ENCODE peak calls at places on chromosome 3, in seven cellular contexts. One of them, this sample, is unnamed.

GRCh38 chr3:72227536-72228070 is 442.7 kb upstream of the PROK2 start:
- DNase-seq in H9: no peak
- DNase-seq in IMR-90: no peak
- DNase-seq in pancreas: no peak
- DNase-seq in right cardiac atrium: no peak
- DNase-seq in OCI-LY7: no peak
- DNase-seq in neuronal stem cell: no peak
- DNase-seq in this sample: no peak

GRCh38 chr3:172317481-172317880 is 130.8 kb downstream of the GHSR start:
- DNase-seq in H9: no peak
- DNase-seq in IMR-90: no peak
- DNase-seq in pancreas: no peak
- DNase-seq in right cardiac atrium: no peak
- DNase-seq in OCI-LY7: no peak
- DNase-seq in neuronal stem cell: no peak
- DNase-seq in this sample: no peak

GRCh38 chr3:37442397-37442796 is 268.0 kb upstream of the LRRFIP2 start:
- DNase-seq in H9: no peak
- DNase-seq in IMR-90: no peak
- DNase-seq in pancreas: no peak
- DNase-seq in right cardiac atrium: no peak
- DNase-seq in OCI-LY7: no peak
- DNase-seq in neuronal stem cell: no peak
- DNase-seq in this sample: no peak

GRCh38 chr3:14921811-14922705 is 25.3 kb upstream of the NR2C2 start:
- DNase-seq in H9: no peak
- DNase-seq in IMR-90: peak
- DNase-seq in pancreas: no peak
- DNase-seq in right cardiac atrium: no peak
- DNase-seq in OCI-LY7: no peak
- DNase-seq in neuronal stem cell: no peak
- DNase-seq in this sample: no peak

GRCh38 chr3:118557513-118557912 is 477.1 kb downstream of the IGSF11 start:
- DNase-seq in H9: no peak
- DNase-seq in IMR-90: no peak
- DNase-seq in pancreas: no peak
- DNase-seq in right cardiac atrium: no peak
- DNase-seq in OCI-LY7: no peak
- DNase-seq in neuronal stem cell: no peak
- DNase-seq in this sample: no peak

GRCh38 chr3:193586526-193586925 is 6.5 kb upstream of the OPA1 start:
- DNase-seq in H9: no peak
- DNase-seq in IMR-90: no peak
- DNase-seq in pancreas: no peak
- DNase-seq in right cardiac atrium: no peak
- DNase-seq in OCI-LY7: no peak
- DNase-seq in neuronal stem cell: no peak
- DNase-seq in this sample: no peak

GRCh38 chr3:13884851-13885703 is 5.2 kb upstream of the WNT7A start:
- DNase-seq in H9: peak
- DNase-seq in IMR-90: no peak
- DNase-seq in pancreas: peak
- DNase-seq in right cardiac atrium: no peak
- DNase-seq in OCI-LY7: peak
- DNase-seq in neuronal stem cell: peak
- DNase-seq in this sample: no peak

GRCh38 chr3:157134620-157135191 is 25.2 kb downstream of the CCNL1 start:
- DNase-seq in H9: no peak
- DNase-seq in IMR-90: no peak
- DNase-seq in pancreas: peak
- DNase-seq in right cardiac atrium: no peak
- DNase-seq in OCI-LY7: no peak
- DNase-seq in neuronal stem cell: no peak
- DNase-seq in this sample: no peak

GRCh38 chr3:35784162-35784561 is 144.8 kb downstream of the ARPP21 start:
- DNase-seq in H9: no peak
- DNase-seq in IMR-90: no peak
- DNase-seq in pancreas: no peak
- DNase-seq in right cardiac atrium: no peak
- DNase-seq in OCI-LY7: no peak
- DNase-seq in neuronal stem cell: no peak
- DNase-seq in this sample: no peak

GRCh38 chr3:101814835-101815234 is 34.5 kb upstream of the NFKBIZ start:
- DNase-seq in H9: no peak
- DNase-seq in IMR-90: no peak
- DNase-seq in pancreas: no peak
- DNase-seq in right cardiac atrium: no peak
- DNase-seq in OCI-LY7: no peak
- DNase-seq in neuronal stem cell: no peak
- DNase-seq in this sample: no peak

GRCh38 chr3:101819649-101820202 is 29.6 kb upstream of the NFKBIZ start:
- DNase-seq in H9: no peak
- DNase-seq in IMR-90: no peak
- DNase-seq in pancreas: no peak
- DNase-seq in right cardiac atrium: no peak
- DNase-seq in OCI-LY7: no peak
- DNase-seq in neuronal stem cell: no peak
- DNase-seq in this sample: no peak

GRCh38 chr3:101812895-101813294 is 33.9 kb downstream of the NXPE3 start:
- DNase-seq in H9: no peak
- DNase-seq in IMR-90: no peak
- DNase-seq in pancreas: no peak
- DNase-seq in right cardiac atrium: no peak
- DNase-seq in OCI-LY7: no peak
- DNase-seq in neuronal stem cell: no peak
- DNase-seq in this sample: no peak

GRCh38 chr3:101813817-101814440 is 34.9 kb downstream of the NXPE3 start:
- DNase-seq in H9: no peak
- DNase-seq in IMR-90: peak
- DNase-seq in pancreas: no peak
- DNase-seq in right cardiac atrium: no peak
- DNase-seq in OCI-LY7: peak
- DNase-seq in neuronal stem cell: no peak
- DNase-seq in this sample: no peak

GRCh38 chr3:101816215-101817149 is 32.8 kb upstream of the NFKBIZ start:
- DNase-seq in H9: no peak
- DNase-seq in IMR-90: no peak
- DNase-seq in pancreas: no peak
- DNase-seq in right cardiac atrium: no peak
- DNase-seq in OCI-LY7: no peak
- DNase-seq in neuronal stem cell: no peak
- DNase-seq in this sample: no peak
- H3K27ac ChIP-seq in H9: no peak
- H3K27ac ChIP-seq in IMR-90: no peak
- H3K27ac ChIP-seq in pancreas: no peak
- H3K27ac ChIP-seq in right cardiac atrium: no peak
- H3K27ac ChIP-seq in OCI-LY7: no peak
- H3K27ac ChIP-seq in neuronal stem cell: no peak
- H3K27ac ChIP-seq in this sample: no peak

DNA sequence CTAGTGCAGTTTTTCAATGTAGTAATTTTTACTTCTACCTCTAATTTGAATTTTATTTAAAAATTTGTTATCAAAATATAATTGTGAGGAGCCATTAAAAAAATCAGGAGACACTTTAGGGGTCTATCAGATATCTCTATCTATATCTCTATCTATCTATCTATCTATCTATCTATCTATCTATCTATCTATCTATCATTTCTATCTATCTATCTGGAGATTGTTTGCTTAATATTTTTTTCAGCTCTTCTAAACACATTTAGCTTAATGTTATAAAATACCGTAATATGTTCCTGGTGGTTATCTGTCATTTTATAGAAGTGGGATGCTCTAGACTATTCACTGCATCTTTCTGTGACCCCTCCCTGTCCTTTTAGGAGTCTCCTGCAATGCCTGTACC is 193.7 kb upstream of the P2RY1 start:
- DNase-seq in H9: no peak
- DNase-seq in IMR-90: no peak
- DNase-seq in pancreas: no peak
- DNase-seq in right cardiac atrium: no peak
- DNase-seq in OCI-LY7: no peak
- DNase-seq in neuronal stem cell: no peak
- DNase-seq in this sample: no peak
- H3K27ac ChIP-seq in H9: no peak
- H3K27ac ChIP-seq in IMR-90: no peak
- H3K27ac ChIP-seq in pancreas: no peak
- H3K27ac ChIP-seq in right cardiac atrium: no peak
- H3K27ac ChIP-seq in OCI-LY7: no peak
- H3K27ac ChIP-seq in neuronal stem cell: no peak
- H3K27ac ChIP-seq in this sample: no peak

GRCh38 chr3:53509494-53509893 is 15.1 kb downstream of the CACNA1D start:
- DNase-seq in H9: peak
- DNase-seq in IMR-90: no peak
- DNase-seq in pancreas: no peak
- DNase-seq in right cardiac atrium: no peak
- DNase-seq in OCI-LY7: no peak
- DNase-seq in neuronal stem cell: no peak
- DNase-seq in this sample: no peak

GRCh38 chr3:53506110-53506762 is 11.8 kb downstream of the CACNA1D start:
- DNase-seq in H9: no peak
- DNase-seq in IMR-90: no peak
- DNase-seq in pancreas: no peak
- DNase-seq in right cardiac atrium: no peak
- DNase-seq in OCI-LY7: no peak
- DNase-seq in neuronal stem cell: no peak
- DNase-seq in this sample: no peak

GRCh38 chr3:53502737-53503136 is 8.3 kb downstream of the CACNA1D start:
- DNase-seq in H9: no peak
- DNase-seq in IMR-90: no peak
- DNase-seq in pancreas: no peak
- DNase-seq in right cardiac atrium: no peak
- DNase-seq in OCI-LY7: no peak
- DNase-seq in neuronal stem cell: no peak
- DNase-seq in this sample: no peak

GRCh38 chr3:53503185-53503584 is 8.8 kb downstream of the CACNA1D start:
- DNase-seq in H9: no peak
- DNase-seq in IMR-90: no peak
- DNase-seq in pancreas: no peak
- DNase-seq in right cardiac atrium: no peak
- DNase-seq in OCI-LY7: no peak
- DNase-seq in neuronal stem cell: no peak
- DNase-seq in this sample: no peak

GRCh38 chr3:53506763-53507145 is 12.3 kb downstream of the CACNA1D start:
- DNase-seq in H9: no peak
- DNase-seq in IMR-90: no peak
- DNase-seq in pancreas: no peak
- DNase-seq in right cardiac atrium: no peak
- DNase-seq in OCI-LY7: no peak
- DNase-seq in neuronal stem cell: no peak
- DNase-seq in this sample: no peak
- H3K27ac ChIP-seq in H9: no peak
- H3K27ac ChIP-seq in IMR-90: no peak
- H3K27ac ChIP-seq in pancreas: no peak
- H3K27ac ChIP-seq in right cardiac atrium: no peak
- H3K27ac ChIP-seq in OCI-LY7: no peak
- H3K27ac ChIP-seq in neuronal stem cell: no peak
- H3K27ac ChIP-seq in this sample: no peak

GRCh38 chr3:99131876-99132275 is 230.4 kb upstream of the DCBLD2 start:
- DNase-seq in H9: no peak
- DNase-seq in IMR-90: no peak
- DNase-seq in pancreas: no peak
- DNase-seq in right cardiac atrium: no peak
- DNase-seq in OCI-LY7: no peak
- DNase-seq in neuronal stem cell: no peak
- DNase-seq in this sample: no peak

GRCh38 chr3:99126291-99126690 is 224.8 kb upstream of the DCBLD2 start:
- DNase-seq in H9: no peak
- DNase-seq in IMR-90: peak
- DNase-seq in pancreas: no peak
- DNase-seq in right cardiac atrium: no peak
- DNase-seq in OCI-LY7: no peak
- DNase-seq in neuronal stem cell: no peak
- DNase-seq in this sample: no peak

GRCh38 chr3:99128205-99128604 is 226.7 kb upstream of the DCBLD2 start:
- DNase-seq in H9: no peak
- DNase-seq in IMR-90: peak
- DNase-seq in pancreas: no peak
- DNase-seq in right cardiac atrium: no peak
- DNase-seq in OCI-LY7: no peak
- DNase-seq in neuronal stem cell: no peak
- DNase-seq in this sample: no peak

DNA sequence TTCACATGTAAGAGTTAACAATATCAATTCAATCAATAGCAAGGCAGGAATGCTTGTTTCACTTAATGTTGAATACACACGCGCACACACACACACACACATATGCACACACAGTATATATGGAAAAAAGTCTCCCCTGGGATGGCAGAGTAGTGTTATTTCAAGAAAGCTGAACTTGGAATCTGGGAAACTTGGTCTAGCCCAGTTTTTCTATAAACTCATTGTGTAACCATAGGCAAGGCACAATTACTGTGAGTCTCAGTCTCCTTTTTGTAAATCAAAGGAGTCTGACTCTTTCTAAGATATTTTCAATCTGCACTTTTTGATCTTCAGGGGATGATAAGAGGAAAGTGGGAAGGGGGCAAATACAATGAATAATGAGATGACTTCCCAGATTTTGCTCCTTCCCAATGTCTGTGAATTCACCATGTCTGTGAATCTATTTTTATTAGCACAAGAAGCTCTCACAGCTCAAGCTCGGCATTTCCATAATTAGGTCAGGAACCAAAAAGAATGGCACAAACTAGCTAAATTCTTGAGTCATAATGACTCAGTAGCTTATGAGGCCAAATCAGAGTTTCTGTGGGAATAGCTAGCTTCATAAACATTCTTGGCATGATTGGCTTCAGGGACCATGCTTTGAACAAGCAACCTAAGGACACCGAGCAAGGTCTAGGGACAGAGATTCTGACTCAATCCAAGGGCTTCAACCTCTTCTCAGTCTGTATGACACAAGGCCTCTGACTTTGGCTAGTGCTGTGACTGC is 227.4 kb upstream of the DCBLD2 start:
- DNase-seq in H9: no peak
- DNase-seq in IMR-90: peak
- DNase-seq in pancreas: no peak
- DNase-seq in right cardiac atrium: no peak
- DNase-seq in OCI-LY7: no peak
- DNase-seq in neuronal stem cell: no peak
- DNase-seq in this sample: no peak
- H3K27ac ChIP-seq in H9: no peak
- H3K27ac ChIP-seq in IMR-90: peak
- H3K27ac ChIP-seq in pancreas: no peak
- H3K27ac ChIP-seq in right cardiac atrium: no peak
- H3K27ac ChIP-seq in OCI-LY7: no peak
- H3K27ac ChIP-seq in neuronal stem cell: no peak
- H3K27ac ChIP-seq in this sample: peak

DNA sequence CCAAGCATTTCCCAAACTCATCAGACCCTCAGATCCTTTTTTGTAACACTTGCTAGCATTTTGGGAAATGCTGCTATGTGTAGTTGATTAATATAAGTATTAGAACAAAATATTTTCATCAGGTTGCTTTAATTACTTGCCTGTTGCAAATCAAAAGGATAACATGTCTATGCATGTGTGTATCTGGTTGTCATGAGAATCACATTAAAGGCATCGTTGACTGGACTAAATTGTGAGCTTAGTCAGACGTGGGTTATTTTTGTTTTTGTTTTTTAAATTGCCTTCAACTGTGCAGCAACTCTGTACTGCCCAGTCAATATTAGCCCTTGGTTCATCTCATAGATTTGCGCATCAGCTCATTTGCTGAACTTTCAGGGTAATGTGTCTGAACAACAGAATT is 81.6 kb downstream of the SLMAP start:
- DNase-seq in H9: no peak
- DNase-seq in IMR-90: no peak
- DNase-seq in pancreas: no peak
- DNase-seq in right cardiac atrium: no peak
- DNase-seq in OCI-LY7: no peak
- DNase-seq in neuronal stem cell: no peak
- DNase-seq in this sample: no peak
- H3K27ac ChIP-seq in H9: no peak
- H3K27ac ChIP-seq in IMR-90: no peak
- H3K27ac ChIP-seq in pancreas: no peak
- H3K27ac ChIP-seq in right cardiac atrium: no peak
- H3K27ac ChIP-seq in OCI-LY7: no peak
- H3K27ac ChIP-seq in neuronal stem cell: no peak
- H3K27ac ChIP-seq in this sample: no peak